ENCODE peak calls at places on chromosomes 13 and 19, in eight cellular contexts. Z, N, T, C, U, V, W and B are unnamed samples.

GRCh38 chr13:44703371-44703770 is 127.2 kb upstream of the TSC22D1 start:
- DNase-seq in Z (no peak), N (no peak), T (no peak), C (peak; percentile 85), U (peak; percentile 64), V (peak; percentile 36), W (peak; percentile 43), B (no peak)

GRCh38 chr19:39402417-39403297 is 4.0 kb upstream of the ZFP36 start:
- DNase-seq in Z (peak; percentile 98), N (peak; percentile 92), T (peak; percentile 98), C (peak; percentile 94), U (peak; percentile 85), V (peak; percentile 73), W (peak; percentile 94), B (peak; percentile 95)

GRCh38 chr19:13729859-13730258 is 34.5 kb upstream of the MRI1 start:
- DNase-seq in Z (no peak), N (no peak), T (no peak), C (peak; percentile 25), U (no peak), V (no peak), W (no peak), B (no peak)

GRCh38 chr13:110915874-110916670 is 1.2 kb upstream of the ANKRD10 start:
- DNase-seq in Z (no peak), N (no peak), T (peak; percentile 12), C (peak; percentile 69), U (peak; percentile 64), V (no peak), W (peak; percentile 69), B (no peak)

GRCh38 chr19:52959613-52960295 is 2.9 kb downstream of the ZNF816 start:
- DNase-seq in Z (no peak), N (no peak), T (no peak), C (no peak), U (peak; percentile 38), V (no peak), W (no peak), B (no peak)

GRCh38 chr13:41925014-41925413 is 35.9 kb downstream of the VWA8 start:
- DNase-seq in Z (no peak), N (no peak), T (no peak), C (no peak), U (no peak), V (no peak), W (no peak), B (no peak)

GRCh38 chr13:48223016-48223385 is 10.0 kb upstream of the ITM2B start:
- DNase-seq in Z (no peak), N (no peak), T (no peak), C (no peak), U (no peak), V (no peak), W (no peak), B (no peak)

GRCh38 chr13:109819851-109820250 is 33.5 kb upstream of the IRS2 start:
- DNase-seq in Z (no peak), N (no peak), T (no peak), C (no peak), U (no peak), V (no peak), W (no peak), B (no peak)

GRCh38 chr19:610071-610800 is 20.6 kb downstream of the HCN2 start:
- DNase-seq in Z (no peak), N (no peak), T (no peak), C (no peak), U (no peak), V (no peak), W (no peak), B (no peak)

GRCh38 chr13:65613004-65613403 is 1617.1 kb downstream of the PCDH9 start:
- DNase-seq in Z (no peak), N (no peak), T (peak; percentile 1), C (no peak), U (no peak), V (no peak), W (no peak), B (no peak)

GRCh38 chr19:49118565-49119410 is at the start of gene C19orf73:
- DNase-seq in Z (peak; percentile 92), N (peak; percentile 97), T (peak; percentile 100), C (peak; percentile 87), U (peak; percentile 93), V (peak; percentile 61), W (peak; percentile 91), B (peak; percentile 95)

GRCh38 chr13:101706651-101707050 is 254.2 kb downstream of the ITGBL1 start:
- DNase-seq in Z (no peak), N (no peak), T (no peak), C (peak; percentile 99), U (peak; percentile 95), V (peak; percentile 79), W (peak; percentile 99), B (peak; percentile 12)

GRCh38 chr13:22828081-22828480 is 352.7 kb upstream of the SGCG start:
- DNase-seq in Z (no peak), N (no peak), T (no peak), C (peak; percentile 0), U (no peak), V (no peak), W (no peak), B (no peak)

GRCh38 chr19:45591004-45591637 is 6.5 kb upstream of the OPA3 start:
- DNase-seq in Z (no peak), N (no peak), T (peak; percentile 93), C (peak; percentile 39), U (peak; percentile 34), V (no peak), W (peak; percentile 45), B (peak; percentile 73)

GRCh38 chr13:23703241-23703640 is 133.0 kb downstream of the TNFRSF19 start:
- DNase-seq in Z (no peak), N (no peak), T (no peak), C (no peak), U (no peak), V (no peak), W (no peak), B (no peak)

GRCh38 chr13:23541221-23541620 is 29.0 kb upstream of the TNFRSF19 start:
- DNase-seq in Z (no peak), N (no peak), T (no peak), C (no peak), U (no peak), V (no peak), W (peak; percentile 39), B (no peak)

GRCh38 chr19:47296036-47296435 is 13.6 kb upstream of the C5AR1 start:
- DNase-seq in Z (peak; percentile 81), N (peak; percentile 32), T (peak; percentile 85), C (peak; percentile 78), U (peak; percentile 63), V (no peak), W (peak; percentile 80), B (peak; percentile 72)

GRCh38 chr19:3658823-3659745 is 32.5 kb upstream of the CACTIN start:
- DNase-seq in Z (no peak), N (no peak), T (no peak), C (no peak), U (no peak), V (no peak), W (no peak), B (no peak)

GRCh38 chr13:43026262-43026661 is 2.9 kb downstream of the DNAJC15 start:
- DNase-seq in Z (no peak), N (no peak), T (no peak), C (peak; percentile 53), U (no peak), V (no peak), W (no peak), B (no peak)

DNA sequence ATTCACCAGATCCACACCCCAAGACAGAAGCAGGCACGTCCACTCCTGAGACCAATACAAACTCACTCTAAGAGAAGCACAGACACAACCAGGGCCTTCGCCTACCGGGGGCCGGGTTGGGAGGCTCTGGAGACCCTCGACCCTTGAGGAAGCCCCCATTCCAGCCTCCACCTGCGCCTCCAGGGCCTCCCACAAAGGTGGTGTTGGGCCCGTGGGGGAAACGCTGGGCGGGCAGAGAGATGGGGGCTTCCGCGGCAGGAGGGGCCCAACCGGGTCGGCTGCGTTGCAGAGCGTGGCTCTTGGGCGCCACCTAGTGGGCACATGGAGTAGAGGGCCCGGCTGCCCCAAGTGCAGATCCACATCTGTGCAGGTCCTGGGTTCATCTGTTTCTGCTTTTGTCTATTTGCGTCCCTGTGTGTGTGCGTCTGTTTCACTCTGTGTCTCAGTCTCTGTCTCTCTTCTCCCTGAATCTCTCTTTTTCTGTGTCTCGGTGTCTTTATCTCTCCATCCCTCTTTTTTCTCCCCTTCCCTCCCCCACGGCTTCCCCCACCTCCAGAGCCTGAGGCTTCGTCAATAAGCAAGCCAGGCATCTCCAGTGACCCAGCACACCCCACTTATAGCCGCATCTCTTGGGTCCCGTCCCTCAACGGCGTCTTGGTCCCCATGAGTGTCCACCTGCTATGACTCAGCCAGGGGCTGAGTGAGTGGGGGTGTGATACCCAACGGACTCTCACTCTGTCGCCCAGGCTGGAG is 10.5 kb upstream of the TINCR start:
- DNase-seq in Z (peak; percentile 53), N (peak; percentile 69), T (peak; percentile 97), C (peak; percentile 48), U (peak; percentile 35), V (peak; percentile 52), W (peak; percentile 40), B (peak; percentile 83)
- H3K4me3 ChIP-seq in Z (no peak overlapping the region), N (no peak overlapping the region), T (peak overlapping the region; percentile 8), C (no peak overlapping the region), U (no peak overlapping the region), V (no peak overlapping the region), W (no peak overlapping the region), B (no peak overlapping the region)

GRCh38 chr13:114161644-114162532 is 17.2 kb upstream of the CFAP97D2 start:
- DNase-seq in Z (peak; percentile 58), N (no peak), T (peak; percentile 60), C (peak; percentile 41), U (no peak), V (no peak), W (peak; percentile 49), B (peak; percentile 56)
- H3K4me3 ChIP-seq in Z (no peak overlapping the region), N (no peak overlapping the region), T (no peak overlapping the region), C (no peak overlapping the region), U (no peak overlapping the region), V (no peak overlapping the region), W (no peak overlapping the region), B (no peak overlapping the region)

GRCh38 chr19:33496016-33496415 is 25.6 kb downstream of the PEPD start:
- DNase-seq in Z (no peak), N (no peak), T (no peak), C (no peak), U (no peak), V (no peak), W (no peak), B (no peak)

GRCh38 chr19:33497151-33497777 is 24.3 kb downstream of the PEPD start:
- DNase-seq in Z (no peak), N (no peak), T (no peak), C (no peak), U (no peak), V (no peak), W (no peak), B (no peak)

GRCh38 chr19:33498391-33499000 is 23.1 kb downstream of the PEPD start:
- DNase-seq in Z (no peak), N (no peak), T (no peak), C (no peak), U (no peak), V (no peak), W (no peak), B (no peak)

GRCh38 chr19:33497778-33498175 is 23.8 kb downstream of the PEPD start:
- DNase-seq in Z (no peak), N (no peak), T (no peak), C (no peak), U (no peak), V (no peak), W (no peak), B (no peak)

GRCh38 chr19:33496496-33496895 is 25.1 kb downstream of the PEPD start:
- DNase-seq in Z (no peak), N (no peak), T (no peak), C (no peak), U (no peak), V (no peak), W (no peak), B (no peak)
- H3K4me3 ChIP-seq in Z (no peak overlapping the region), N (no peak overlapping the region), T (no peak overlapping the region), C (no peak overlapping the region), U (no peak overlapping the region), V (no peak overlapping the region), W (no peak overlapping the region), B (no peak overlapping the region)

GRCh38 chr13:113364371-113364932 is 522 bp upstream of the GRTP1 start:
- DNase-seq in Z (peak; percentile 41), N (no peak), T (no peak), C (no peak), U (no peak), V (no peak), W (peak; percentile 9), B (peak; percentile 70)
- H3K4me3 ChIP-seq in Z (peak overlapping the region; percentile 64), N (peak overlapping the region; percentile 53), T (peak overlapping the region; percentile 26), C (peak overlapping the region; percentile 29), U (no peak overlapping the region), V (no peak overlapping the region), W (no peak overlapping the region), B (peak overlapping the region; percentile 36)